ENCODE peak calls at places on chromosomes 13 and 19, in four cellular contexts. O is foreskin keratinocyte, Q is body of pancreas, N is endodermal cell. H is an unnamed sample.

GRCh38 chr13:94168784-94169512 is 310.5 kb downstream of the DCT start:
- DNase-seq in N (no peak), O (no peak), Q (no peak), H (no peak)

GRCh38 chr19:10662384-10663251 is 8.5 kb downstream of the ILF3 start:
- DNase-seq in N (no peak), Q (no peak), O (no peak), H (peak)

GRCh38 chr19:47518139-47518538 is 3.3 kb upstream of the NAPA start:
- DNase-seq in O (peak), N (no peak), Q (no peak), H (no peak)

GRCh38 chr13:47109028-47109427 is 212.2 kb upstream of the HTR2A start:
- DNase-seq in Q (no peak), O (peak), N (no peak), H (no peak)

GRCh38 chr13:39253774-39254173 is 215.5 kb downstream of the NHLRC3 start:
- DNase-seq in O (peak), Q (no peak), N (no peak), H (no peak)

GRCh38 chr19:8144273-8144672 is 5.1 kb downstream of the FBN3 start:
- DNase-seq in Q (no peak), O (no peak), N (no peak), H (no peak)

GRCh38 chr19:43806848-43807247 is 4.6 kb upstream of the LYPD5 start:
- DNase-seq in N (no peak), O (peak), Q (no peak), H (no peak)

GRCh38 chr13:94886191-94886590 is 173.8 kb upstream of the SOX21 start:
- DNase-seq in Q (no peak), O (peak), N (no peak), H (no peak)

GRCh38 chr13:69579351-69579750 is 528.3 kb upstream of the ATXN8OS start:
- DNase-seq in N (no peak), O (no peak), Q (no peak), H (no peak)

GRCh38 chr13:44819245-44819644 is 170.0 kb downstream of the NUFIP1 start:
- DNase-seq in O (peak), N (peak), Q (peak), H (no peak)

GRCh38 chr13:97192166-97192565 is 30.0 kb upstream of the MBNL2 start:
- DNase-seq in Q (no peak), O (no peak), N (no peak), H (no peak)

DNA sequence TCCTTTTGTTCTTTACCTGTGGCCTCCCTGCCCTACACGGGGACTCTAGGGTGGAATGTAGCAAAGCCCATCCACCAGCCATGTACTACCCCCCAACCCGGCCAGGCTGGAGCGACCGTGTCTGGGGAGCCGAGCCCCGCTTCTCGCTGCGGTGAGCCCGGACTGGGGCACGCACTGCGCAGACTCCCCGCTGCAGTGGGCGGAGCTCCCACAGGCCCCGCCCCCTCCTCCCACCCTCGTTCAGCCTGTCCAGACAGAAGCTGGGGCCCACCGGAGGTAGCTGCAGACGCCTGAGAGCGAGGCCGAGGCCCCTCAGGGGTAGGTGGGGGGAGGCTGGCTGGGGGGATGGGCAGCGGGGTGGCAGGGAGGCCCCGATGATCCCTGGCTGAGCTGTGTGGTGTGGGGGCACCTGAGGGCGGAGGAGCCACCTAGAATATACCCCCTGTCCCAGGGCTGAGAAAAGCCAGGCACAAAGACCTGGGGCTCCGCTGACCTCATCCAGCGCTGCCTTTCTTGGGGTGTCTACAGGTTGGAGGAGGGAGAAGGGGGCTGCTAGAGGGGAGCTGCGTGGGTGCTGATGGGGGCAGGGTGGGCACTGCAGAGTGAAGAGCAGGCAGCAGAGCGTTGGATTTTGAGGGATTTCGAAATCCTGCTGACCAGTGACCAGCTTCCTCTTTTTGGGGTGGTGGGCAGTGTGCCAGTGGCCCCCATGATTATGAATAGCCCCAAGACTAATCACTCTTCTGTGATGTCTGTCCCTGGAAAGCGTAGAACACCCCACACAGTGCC is 17.3 kb downstream of the PLD3 start:
- DNase-seq in Q (peak), N (peak), O (peak), H (peak)
- H3K27ac ChIP-seq in Q (no peak), N (peak), O (peak), H (peak)

GRCh38 chr19:14147797-14148605 is 11.6 kb upstream of the ASF1B start:
- DNase-seq in Q (peak), O (peak), N (peak), H (peak)
- H3K27ac ChIP-seq in Q (no peak), O (no peak), N (no peak), H (peak)

DNA sequence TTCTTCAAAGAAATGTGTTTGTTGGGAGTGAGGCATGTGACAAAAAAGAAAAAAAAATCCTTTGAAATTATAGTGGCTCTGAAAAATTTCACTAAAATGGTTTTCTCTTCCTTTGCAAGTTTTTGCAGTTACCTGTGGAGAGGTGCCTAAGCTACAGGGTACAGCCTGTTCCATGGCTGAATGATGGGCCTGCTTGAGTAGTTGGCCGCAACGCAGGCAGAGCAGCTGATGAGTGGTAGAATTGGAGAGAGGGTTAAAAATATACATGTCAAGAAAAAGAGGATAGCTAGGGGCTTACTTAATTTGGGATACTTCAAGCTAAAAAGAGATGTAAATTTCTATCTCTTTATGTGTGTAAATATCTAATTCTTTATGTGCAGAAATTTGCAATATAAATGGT is 629.1 kb upstream of the SLC10A2 start:
- DNase-seq in Q (no peak), N (no peak), O (no peak), H (no peak)
- H3K27ac ChIP-seq in Q (no peak), N (no peak), O (no peak), H (no peak)

DNA sequence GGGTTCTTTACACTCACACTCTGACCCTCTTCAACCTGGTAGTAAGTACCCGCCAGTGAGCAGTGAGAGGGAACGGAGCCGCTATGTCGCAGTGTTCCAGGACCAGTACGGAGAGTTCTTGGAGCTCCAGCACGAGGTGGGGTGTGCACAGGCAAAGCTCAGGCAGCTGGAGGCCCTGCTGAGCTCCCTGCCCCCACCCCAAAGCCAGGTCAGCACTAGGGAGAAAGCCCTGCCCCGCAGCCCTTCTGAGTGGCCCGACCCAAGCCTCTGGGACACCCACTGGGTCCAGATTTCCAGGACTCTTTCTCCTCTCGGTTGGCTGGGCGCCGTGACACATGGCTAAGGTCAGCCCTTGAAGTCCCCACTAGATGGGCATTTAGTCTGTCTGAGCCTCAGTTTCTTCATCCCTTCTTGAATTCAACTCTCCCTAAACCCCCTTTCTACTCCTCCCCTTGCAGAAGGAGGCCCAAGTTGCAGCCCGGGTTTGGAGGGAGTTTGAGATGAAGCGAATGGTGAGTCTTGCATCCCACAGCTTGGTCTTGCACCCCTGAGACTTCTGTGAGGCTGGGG is 1.9 kb downstream of the OCEL1 start:
- DNase-seq in Q (peak), O (no peak), N (no peak), H (no peak)
- H3K27ac ChIP-seq in Q (peak), O (no peak), N (no peak), H (no peak)

GRCh38 chr13:59638404-59638803 is 525.3 kb downstream of the DIAPH3 start:
- DNase-seq in O (no peak), N (no peak), Q (no peak), H (no peak)

GRCh38 chr13:59635591-59635990 is 528.1 kb downstream of the DIAPH3 start:
- DNase-seq in O (no peak), Q (no peak), N (no peak), H (no peak)

GRCh38 chr13:59633290-59633689 is 530.4 kb downstream of the DIAPH3 start:
- DNase-seq in N (no peak), O (no peak), Q (no peak), H (no peak)
- H3K27ac ChIP-seq in N (no peak), O (no peak), Q (no peak), H (no peak)

GRCh38 chr19:30227661-30228112 is 144.5 kb upstream of the ZNF536 start:
- DNase-seq in O (no peak), N (peak), Q (peak), H (peak)

GRCh38 chr19:30228113-30228725 is 144.0 kb upstream of the ZNF536 start:
- DNase-seq in N (peak), Q (no peak), O (no peak), H (no peak)

GRCh38 chr19:30227071-30227621 is 145.0 kb upstream of the ZNF536 start:
- DNase-seq in Q (no peak), O (no peak), N (peak), H (no peak)

GRCh38 chr19:30229524-30230174 is 142.5 kb upstream of the ZNF536 start:
- DNase-seq in O (no peak), Q (no peak), N (peak), H (no peak)

GRCh38 chr19:30228726-30229523 is 143.3 kb upstream of the ZNF536 start:
- DNase-seq in N (peak), O (no peak), Q (no peak), H (no peak)
- H3K27ac ChIP-seq in N (no peak), O (no peak), Q (no peak), H (peak)

GRCh38 chr13:109871018-109871370 is 84.6 kb upstream of the IRS2 start:
- DNase-seq in N (no peak), O (peak), Q (no peak), H (no peak)

GRCh38 chr13:109868583-109869311 is 82.4 kb upstream of the IRS2 start:
- DNase-seq in Q (no peak), O (no peak), N (no peak), H (no peak)

GRCh38 chr13:109867766-109868165 is 81.4 kb upstream of the IRS2 start:
- DNase-seq in N (no peak), O (peak), Q (no peak), H (no peak)

GRCh38 chr13:109870281-109871017 is 84.1 kb upstream of the IRS2 start:
- DNase-seq in Q (no peak), O (no peak), N (peak), H (no peak)

DNA sequence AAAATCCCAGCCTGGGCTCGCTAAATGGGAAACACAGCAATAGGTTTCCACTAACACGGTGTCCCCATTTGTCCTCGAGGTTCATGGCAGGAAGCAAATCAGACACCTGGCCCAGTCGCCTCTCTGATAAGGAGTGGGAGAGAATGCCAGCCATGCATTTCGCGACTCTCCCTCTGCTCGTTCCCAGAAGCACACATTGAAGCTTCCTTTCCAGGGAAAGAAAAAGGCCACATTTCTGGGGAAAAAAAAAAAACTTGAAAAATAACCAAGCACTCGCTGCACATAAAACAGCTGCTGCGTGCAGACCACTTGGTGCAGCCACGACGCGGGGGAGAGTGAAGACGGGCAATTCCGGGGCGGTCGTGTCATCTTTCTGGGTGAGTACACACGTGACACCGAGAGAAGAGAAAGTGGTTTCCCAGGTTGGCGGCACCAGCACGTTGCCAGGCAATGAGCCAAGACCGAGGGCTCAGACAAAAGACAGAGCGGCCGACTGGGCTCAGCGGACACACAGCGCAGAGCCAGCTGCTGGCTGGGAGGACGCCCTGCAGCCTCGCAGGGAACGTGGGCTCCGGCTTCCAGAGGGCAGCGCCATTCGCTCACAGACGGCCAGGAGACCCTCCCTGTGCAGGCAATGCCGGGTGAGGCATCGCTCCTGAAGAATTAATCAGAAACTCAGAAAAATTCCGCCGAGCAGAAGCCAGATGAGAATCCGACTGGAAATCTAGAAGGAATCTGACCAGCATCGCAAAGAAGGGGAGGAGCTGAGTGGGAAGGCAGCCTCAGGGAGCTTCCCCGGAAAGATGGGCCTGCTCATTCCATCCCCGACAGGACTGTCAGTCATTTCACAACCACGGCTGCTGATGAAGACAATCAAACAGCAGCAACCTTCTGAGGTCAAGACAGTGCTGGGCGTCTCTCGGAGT is 83.2 kb upstream of the IRS2 start:
- DNase-seq in Q (peak), O (peak), N (peak), H (peak)
- H3K27ac ChIP-seq in Q (peak), O (no peak), N (no peak), H (no peak)

GRCh38 chr19:867301-867793 is 7.9 kb downstream of the CFD start:
- DNase-seq in O (no peak), Q (no peak), N (peak), H (no peak)

GRCh38 chr19:869245-870177 is 10.0 kb downstream of the CFD start:
- DNase-seq in Q (peak), O (peak), N (peak), H (no peak)

GRCh38 chr19:867855-868457 is 8.5 kb downstream of the CFD start:
- DNase-seq in Q (no peak), N (peak), O (no peak), H (no peak)

GRCh38 chr19:870314-870713 is 10.8 kb downstream of the CFD start:
- DNase-seq in N (no peak), O (no peak), Q (no peak), H (no peak)

GRCh38 chr19:868458-869244 is 9.2 kb downstream of the CFD start:
- DNase-seq in Q (no peak), N (peak), O (no peak), H (no peak)
- H3K27ac ChIP-seq in Q (no peak), N (no peak), O (peak), H (no peak)

H was measured in dorsolateral prefrontal cortex.